ENCODE peak calls at places on chromosome 22, in four cellular contexts. Q is activated CD8-positive, alpha-beta memory T cell treated with anti-CD3 and anti-CD28 coated beads, Interleukin-2, amount 50 U/mL, for 48 hours; K is brain microvascular endothelial cell; X is stimulated activated CD4-positive, alpha-beta T cell treated with anti-CD3 and anti-CD28 coated beads, Interleukin-2, amount 100 ng/mL, for 48 hours. A is an unnamed sample.

GRCh38 chr22:25900880-25901279 is 158.9 kb downstream of the MYO18B start:
- DNase-seq in Q (no peak), X (no peak), K (no peak), A (no peak)

GRCh38 chr22:22076361-22076760 is 93.8 kb upstream of the TOP3B start:
- DNase-seq in K (no peak), Q (no peak), X (no peak), A (no peak)

GRCh38 chr22:29738118-29738815 is 18.5 kb downstream of the CABP7 start:
- DNase-seq in X (no peak), Q (no peak), K (no peak), A (no peak)

GRCh38 chr22:45919504-45920286 is 57.3 kb downstream of the WNT7B start:
- DNase-seq in X (no peak), Q (no peak), K (no peak), A (no peak)

GRCh38 chr22:48755332-48755949 is 1072.2 kb downstream of the BRD1 start:
- DNase-seq in K (no peak), X (no peak), Q (peak; percentile 28), A (no peak)

GRCh38 chr22:31350410-31350863 is 4.3 kb upstream of the PATZ1 start:
- DNase-seq in Q (no peak), K (no peak), X (no peak), A (peak; percentile 45)

GRCh38 chr22:36303874-36304273 is 50.9 kb downstream of the APOL1 start:
- DNase-seq in Q (no peak), K (no peak), X (no peak), A (no peak)

GRCh38 chr22:23800297-23801237 is 13.8 kb downstream of the SMARCB1 start:
- DNase-seq in X (no peak), K (no peak), Q (no peak), A (no peak)

GRCh38 chr22:26168934-26169311 is 339 bp upstream of the SEZ6L start:
- DNase-seq in Q (no peak), K (no peak), X (no peak), A (no peak)

GRCh38 chr22:42068351-42068730 is 2.3 kb downstream of the NAGA start:
- DNase-seq in K (no peak), X (no peak), Q (peak; percentile 48), A (no peak)

GRCh38 chr22:35348026-35348590 is 32.8 kb upstream of the HMOX1 start:
- DNase-seq in K (no peak), Q (no peak), X (no peak), A (no peak)

GRCh38 chr22:46031561-46031960 is 54.6 kb upstream of the WNT7B start:
- DNase-seq in X (no peak), K (no peak), Q (peak; percentile 28), A (no peak)